ENCODE peak calls at places on chromosomes 2 and 18, in seven cellular contexts. Z, A, X, L, Q, H and C are unnamed samples.

GRCh38 chr2:152506843-152507242 is 171.9 kb downstream of the FMNL2 start:
- DNase-seq in L (no peak), H (no peak), Q (no peak), Z (no peak), A (no peak), X (no peak), C (no peak)

GRCh38 chr2:67476808-67477790 is 80.0 kb downstream of the ETAA1 start:
- DNase-seq in L (peak), Q (peak), A (no peak), Z (no peak), X (peak), H (peak), C (no peak)

GRCh38 chr2:165601866-165602636 is 132.6 kb downstream of the CSRNP3 start:
- DNase-seq in L (no peak), A (no peak), X (no peak), Q (no peak), Z (no peak), H (no peak), C (no peak)

GRCh38 chr18:78238404-78239089 is 741.1 kb upstream of the SALL3 start:
- DNase-seq in X (no peak), Q (no peak), A (no peak), H (no peak), Z (no peak), L (no peak), C (peak)

GRCh38 chr2:86434290-86434689 is 6.9 kb upstream of the KDM3A start:
- DNase-seq in H (no peak), X (no peak), Q (no peak), L (no peak), A (no peak), Z (no peak), C (no peak)

GRCh38 chr2:105647731-105648130 is 97.0 kb upstream of the NCK2 start:
- DNase-seq in Z (no peak), A (no peak), X (no peak), H (no peak), Q (no peak), L (no peak), C (no peak)

GRCh38 chr2:167803449-167803988 is 443.9 kb downstream of the STK39 start:
- DNase-seq in X (no peak), A (no peak), Q (no peak), H (no peak), Z (no peak), L (no peak), C (no peak)

GRCh38 chr2:151765760-151766159 is 31.5 kb upstream of the NEB start:
- DNase-seq in Z (no peak), Q (no peak), X (no peak), A (no peak), H (no peak), L (no peak), C (no peak)

GRCh38 chr2:100615886-100616285 is 53.1 kb downstream of the PDCL3 start:
- DNase-seq in Q (no peak), H (no peak), Z (no peak), L (no peak), X (no peak), A (no peak), C (no peak)

GRCh38 chr2:149331023-149331400 is 625 bp downstream of the LYPD6 start:
- DNase-seq in X (no peak), L (no peak), H (peak), Z (no peak), A (no peak), Q (no peak), C (no peak)

GRCh38 chr2:159708066-159708760 is 4.1 kb upstream of the MARCHF7 start:
- DNase-seq in Z (no peak), A (no peak), L (no peak), X (no peak), Q (no peak), H (no peak), C (no peak)

GRCh38 chr2:65877331-65877791 is 445.0 kb upstream of the SPRED2 start:
- DNase-seq in Q (no peak), X (no peak), L (no peak), H (no peak), A (no peak), Z (no peak), C (no peak)

GRCh38 chr2:113078350-113078839 is 10.6 kb downstream of the IL1F10 start:
- DNase-seq in Q (no peak), L (no peak), A (no peak), H (peak), X (no peak), Z (peak), C (no peak)

GRCh38 chr2:16477648-16478047 is 188.0 kb downstream of the CYRIA start:
- DNase-seq in H (no peak), Q (no peak), A (no peak), X (no peak), Z (no peak), L (no peak), C (no peak)

GRCh38 chr18:62037989-62038778 is 145.4 kb upstream of the RNF152 start:
- DNase-seq in L (no peak), Q (no peak), H (no peak), X (no peak), A (no peak), Z (no peak), C (no peak)

DNA sequence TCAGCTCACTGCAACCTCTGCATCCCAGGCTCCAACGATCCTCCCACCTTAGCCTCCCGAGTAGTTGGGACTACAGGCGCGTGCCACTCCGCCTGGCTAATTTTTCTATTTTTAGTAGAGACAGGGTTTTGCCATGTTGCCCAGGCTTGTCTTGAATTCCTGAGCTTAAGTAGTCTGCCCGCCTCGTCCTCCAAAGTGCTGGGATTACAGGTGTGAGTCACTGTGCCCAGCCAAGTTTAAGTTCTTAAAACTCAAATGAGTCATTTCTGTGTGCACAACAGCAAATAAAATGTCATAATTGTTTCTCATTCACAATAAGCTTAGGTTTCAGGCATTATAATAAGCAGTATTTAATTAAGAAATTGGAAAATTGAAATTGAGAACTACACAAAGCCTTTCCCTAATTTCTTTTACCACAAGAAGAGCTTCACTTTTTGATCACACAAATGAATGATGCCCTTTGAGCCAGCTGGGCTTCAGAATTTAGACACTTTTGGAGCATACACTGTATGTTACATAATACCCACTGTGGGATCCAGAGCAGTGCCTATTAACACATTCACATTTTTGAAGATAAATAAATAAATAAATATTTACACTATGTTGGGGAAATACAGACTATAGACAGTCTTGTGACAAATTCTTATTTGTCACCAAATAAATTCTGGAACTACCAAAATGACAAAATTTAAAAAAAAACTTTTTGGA is 8.6 kb upstream of the ME2 start:
- DNase-seq in L (peak), Z (no peak), X (no peak), Q (no peak), H (peak), A (no peak), C (no peak)
- H3K27ac ChIP-seq in L (no peak), Z (no peak), X (no peak), Q (no peak), H (peak), A (no peak), C (no peak)

GRCh38 chr18:76490701-76491171 is 4.3 kb downstream of the ZNF516 start:
- DNase-seq in Z (peak), A (peak), X (no peak), L (peak), H (peak), Q (no peak), C (peak)
- TF ChIP-seq POLR2A in Z (no peak), A (no peak), X (no peak), L (no peak), H (no peak), Q (no peak), C (no peak)

GRCh38 chr2:157557770-157558169 is 70.9 kb downstream of the ACVR1C start:
- DNase-seq in H (no peak), A (no peak), Q (no peak), X (no peak), Z (no peak), L (no peak), C (no peak)

GRCh38 chr2:157559890-157560289 is 68.8 kb downstream of the ACVR1C start:
- DNase-seq in L (no peak), Q (no peak), Z (no peak), H (no peak), X (no peak), A (no peak), C (no peak)

GRCh38 chr2:157559061-157559460 is 69.6 kb downstream of the ACVR1C start:
- DNase-seq in L (no peak), H (no peak), Q (no peak), A (no peak), X (no peak), Z (no peak), C (no peak)

GRCh38 chr2:157559461-157559860 is 69.2 kb downstream of the ACVR1C start:
- DNase-seq in A (no peak), Q (no peak), Z (no peak), L (no peak), X (no peak), H (no peak), C (no peak)
- H3K4me3 ChIP-seq in A (no peak), Q (no peak), Z (no peak), L (no peak), X (no peak), H (no peak), C (no peak)

GRCh38 chr2:74844752-74845151 is 10.8 kb downstream of the HK2 start:
- DNase-seq in L (no peak), A (no peak), H (no peak), X (no peak), Z (no peak), Q (no peak), C (no peak)

GRCh38 chr2:74847075-74847858 is 13.3 kb downstream of the HK2 start:
- DNase-seq in X (no peak), L (no peak), A (no peak), H (peak), Z (no peak), Q (no peak), C (no peak)

GRCh38 chr2:74846481-74846880 is 12.6 kb downstream of the HK2 start:
- DNase-seq in H (no peak), Q (no peak), A (no peak), Z (no peak), L (no peak), X (no peak), C (no peak)

GRCh38 chr2:74845217-74845751 is 11.4 kb downstream of the HK2 start:
- DNase-seq in X (no peak), L (peak), H (peak), Q (no peak), Z (peak), A (peak), C (peak)

GRCh38 chr2:74845991-74846390 is 12.1 kb downstream of the HK2 start:
- DNase-seq in X (no peak), A (no peak), H (no peak), Q (no peak), Z (no peak), L (no peak), C (no peak)
- H3K27ac ChIP-seq in X (no peak), A (peak), H (peak), Q (no peak), Z (peak), L (peak), C (peak)

DNA sequence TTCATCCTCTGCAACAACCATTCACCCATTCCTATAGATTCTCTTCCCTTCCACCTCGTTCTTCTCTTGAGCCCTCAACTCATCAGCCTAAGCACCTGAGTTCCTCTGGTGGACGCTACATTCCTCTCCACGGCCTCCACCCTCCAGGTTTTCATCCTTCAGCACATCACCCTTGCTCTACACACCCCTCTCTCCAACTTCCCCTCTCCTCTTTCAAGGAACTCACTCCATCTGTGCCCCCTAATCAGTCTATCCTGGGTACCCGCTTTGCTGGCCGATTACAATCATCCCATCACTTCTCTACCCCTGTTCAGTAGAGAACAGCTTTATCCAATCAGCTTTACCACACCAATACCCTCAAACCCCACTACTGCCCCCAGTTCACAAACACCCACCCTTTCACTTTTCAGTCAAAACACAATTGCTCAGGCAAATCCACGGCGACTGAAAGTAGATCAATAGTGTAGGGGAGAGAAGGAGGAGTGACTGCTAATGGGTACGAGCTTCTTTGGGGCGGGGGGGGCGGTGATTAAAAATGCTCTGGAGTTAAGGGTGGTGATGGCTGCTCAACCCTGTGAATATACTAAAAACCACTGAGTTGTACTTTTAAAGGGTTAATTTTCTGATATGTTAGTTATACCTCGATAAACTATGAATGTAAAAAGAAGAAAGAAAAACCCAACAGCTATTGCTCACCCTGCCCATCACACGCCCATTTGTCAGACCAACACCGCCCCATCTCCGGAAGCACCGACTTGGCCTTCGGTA is 857 bp downstream of the DYM start:
- DNase-seq in L (no peak), H (no peak), Z (no peak), A (no peak), X (no peak), Q (no peak), C (no peak)
- TF ChIP-seq POLR2A in L (no peak), H (no peak), Z (no peak), A (no peak), X (no peak), Q (no peak), C (no peak)

DNA sequence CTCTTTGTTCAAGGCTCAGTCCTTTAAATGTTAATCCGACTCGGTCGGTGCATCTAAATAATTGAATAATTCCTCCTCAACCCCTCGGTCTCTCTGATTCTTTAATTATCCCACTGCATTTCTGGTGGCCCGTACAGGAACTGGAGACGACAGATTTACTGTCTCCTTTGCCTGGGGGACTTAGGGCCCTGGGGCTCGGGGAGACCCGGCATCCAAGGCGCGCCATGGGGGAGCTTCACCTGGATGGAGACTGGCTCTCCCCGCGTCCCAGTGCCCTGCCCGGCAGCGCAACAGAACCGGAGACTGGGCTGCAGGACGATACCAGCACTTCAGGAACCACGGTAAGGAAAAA is 47.7 kb upstream of the SELENOI start:
- DNase-seq in L (no peak), X (no peak), H (no peak), A (no peak), Z (no peak), Q (no peak), C (no peak)
- H3K4me3 ChIP-seq in L (peak), X (peak), H (peak), A (no peak), Z (peak), Q (no peak), C (peak)

GRCh38 chr2:200796561-200796960 is 15.1 kb upstream of the BZW1 start:
- DNase-seq in A (no peak), X (no peak), Q (no peak), Z (no peak), H (no peak), L (no peak), C (no peak)

GRCh38 chr2:200798519-200798918 is 13.2 kb upstream of the BZW1 start:
- DNase-seq in Q (no peak), Z (no peak), L (no peak), X (no peak), A (no peak), H (no peak), C (no peak)

GRCh38 chr2:200800458-200800857 is 11.3 kb upstream of the BZW1 start:
- DNase-seq in X (no peak), Q (no peak), L (no peak), A (no peak), Z (no peak), H (no peak), C (no peak)

GRCh38 chr2:200795044-200795443 is 16.7 kb upstream of the BZW1 start:
- DNase-seq in A (no peak), Q (peak), Z (no peak), X (peak), H (no peak), L (no peak), C (peak)

DNA sequence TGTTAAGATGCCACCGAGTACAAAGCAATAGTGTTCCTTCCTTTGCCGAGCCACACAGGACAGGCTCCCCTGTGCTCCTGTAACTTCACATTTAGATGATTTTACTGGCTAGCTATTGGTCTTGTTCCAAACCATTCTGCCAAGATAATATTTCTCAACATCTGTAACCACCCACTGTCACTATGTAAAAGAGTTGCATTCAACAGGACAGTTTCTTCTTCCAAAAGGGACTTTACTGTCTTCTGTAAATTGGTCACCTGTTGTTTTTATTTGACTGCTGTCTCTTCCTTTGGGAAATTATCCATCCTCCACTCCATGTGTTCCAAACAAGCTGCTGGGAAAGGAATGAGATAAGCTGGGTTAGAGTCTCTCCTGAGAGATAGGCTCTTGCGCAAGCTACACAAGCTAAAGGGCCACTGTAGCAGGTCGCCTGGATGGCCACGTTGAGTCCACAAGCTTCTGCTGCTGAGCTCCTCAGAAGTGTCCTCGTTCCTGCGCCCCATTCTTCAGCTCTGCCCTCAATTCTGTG is 14.4 kb upstream of the BZW1 start:
- DNase-seq in H (no peak), X (peak), Q (no peak), Z (peak), L (no peak), A (no peak), C (no peak)
- H3K27ac ChIP-seq in H (no peak), X (no peak), Q (no peak), Z (no peak), L (no peak), A (peak), C (no peak)

GRCh38 chr2:28753043-28753683 is 1.5 kb downstream of the PPP1CB start:
- DNase-seq in Z (peak), A (peak), L (peak), H (peak), Q (peak), X (peak), C (peak)
- TF ChIP-seq POLR2A in Z (no peak), A (no peak), L (peak), H (no peak), Q (no peak), X (no peak), C (no peak)